ENCODE peak calls at places on chromosomes 4 and X, in seven cellular contexts. C is PC-3; K is GM23338; V is effector memory CD8-positive, alpha-beta T cell; R is upper lobe of left lung; T is A549; H is left cardiac atrium. N is an unnamed sample.

GRCh38 chrX:96183843-96184242 is 500.8 kb upstream of the DIAPH2 start:
- ATAC-seq in C (peak; percentile 50), K (no peak), T (no peak), R (no peak), V (no peak), H (no peak), N (no peak)

GRCh38 chr4:104942990-104943758 is 203.5 kb upstream of the TET2 start:
- ATAC-seq in H (no peak), V (peak; percentile 47), R (no peak), K (no peak), C (no peak), T (no peak), N (peak; percentile 48)

GRCh38 chr4:20639346-20639745 is 60.9 kb upstream of the PACRGL start:
- ATAC-seq in H (no peak), K (no peak), V (no peak), R (no peak), C (peak; percentile 82), T (no peak), N (no peak)

GRCh38 chr4:1239141-1239948 is 9.6 kb downstream of the CTBP1 start:
- ATAC-seq in H (peak; percentile 28), C (no peak), R (no peak), K (no peak), V (no peak), T (no peak), N (peak; percentile 10)

GRCh38 chr4:186012071-186012470 is 56.9 kb upstream of the TLR3 start:
- ATAC-seq in C (no peak), R (no peak), H (no peak), T (no peak), V (no peak), K (no peak), N (no peak)

GRCh38 chr4:39502034-39502658 is 25.1 kb downstream of the UGDH start:
- ATAC-seq in H (no peak), R (peak; percentile 90), C (peak; percentile 57), V (no peak), T (peak; percentile 64), K (no peak), N (no peak)

GRCh38 chr4:153705743-153706468 is 21.8 kb downstream of the TLR2 start:
- ATAC-seq in H (no peak), C (no peak), V (no peak), R (no peak), T (no peak), K (no peak), N (no peak)

GRCh38 chrX:131607796-131608369 is 64.0 kb downstream of the OR13H1 start:
- ATAC-seq in T (no peak), K (no peak), H (no peak), R (no peak), C (no peak), V (no peak), N (no peak)

GRCh38 chr4:7909463-7909862 is 30.2 kb downstream of the AFAP1 start:
- ATAC-seq in C (peak; percentile 51), H (no peak), V (no peak), K (no peak), R (no peak), T (no peak), N (no peak)

GRCh38 chrX:57669961-57670360 is 10.1 kb downstream of the NLRP2B start:
- ATAC-seq in K (no peak), T (no peak), V (no peak), R (no peak), C (no peak), H (no peak), N (no peak)

GRCh38 chr4:42637861-42638260 is 19.0 kb downstream of the ATP8A1 start:
- ATAC-seq in H (no peak), T (no peak), K (no peak), C (no peak), R (no peak), V (no peak), N (no peak)

GRCh38 chrX:19904778-19905367 is 17.5 kb upstream of the SH3KBP1 start:
- ATAC-seq in R (peak; percentile 65), C (peak; percentile 80), K (peak; percentile 74), H (peak; percentile 53), V (peak; percentile 78), T (peak; percentile 88), N (peak; percentile 63)

GRCh38 chrX:149569770-149570169 is 17.5 kb downstream of the MAGEA9B start:
- ATAC-seq in T (no peak), R (no peak), K (no peak), H (no peak), C (no peak), V (no peak), N (no peak)

GRCh38 chr4:1616574-1616964 is 67.5 kb downstream of the FAM53A start:
- ATAC-seq in C (no peak), T (no peak), H (peak; percentile 79), R (no peak), V (no peak), K (no peak), N (no peak)

GRCh38 chrX:427812-428725 is 41.4 kb upstream of the PPP2R3B start:
- ATAC-seq in H (no peak), K (peak; percentile 81), V (no peak), R (peak; percentile 26), T (peak; percentile 68), C (no peak), N (no peak)

GRCh38 chrX:68710870-68711576 is 63.6 kb downstream of the STARD8 start:
- ATAC-seq in C (peak; percentile 94), T (peak; percentile 91), R (peak; percentile 56), K (peak; percentile 86), H (peak; percentile 78), V (no peak), N (peak; percentile 71)

GRCh38 chrX:147898951-147899350 is 12.8 kb upstream of the FMR1 start:
- ATAC-seq in T (no peak), V (no peak), H (no peak), R (no peak), K (no peak), C (no peak), N (no peak)

GRCh38 chrX:13223868-13224555 is 95.8 kb downstream of the ATXN3L start:
- ATAC-seq in T (peak; percentile 95), H (peak; percentile 67), V (peak; percentile 58), C (peak; percentile 96), R (peak; percentile 53), K (no peak), N (peak; percentile 84)

GRCh38 chr4:16233569-16234177 is 7.4 kb upstream of the TAPT1 start:
- ATAC-seq in V (no peak), H (no peak), C (no peak), T (no peak), K (no peak), R (no peak), N (no peak)

GRCh38 chrX:134570509-134570846 is 87.8 kb downstream of the PLAC1 start:
- ATAC-seq in V (no peak), H (no peak), C (no peak), K (peak; percentile 43), T (no peak), R (no peak), N (no peak)

GRCh38 chr4:138307319-138307718 is 65.2 kb upstream of the SLC7A11 start:
- ATAC-seq in V (no peak), K (no peak), C (no peak), H (no peak), R (no peak), T (no peak), N (peak; percentile 66)

GRCh38 chr4:120043828-120044227 is 22.8 kb downstream of the MAD2L1 start:
- ATAC-seq in H (no peak), C (no peak), T (no peak), V (no peak), K (no peak), R (no peak), N (no peak)

GRCh38 chr4:76990288-76991080 is 40.9 kb downstream of the SEPTIN11 start:
- ATAC-seq in R (no peak), K (no peak), T (no peak), C (no peak), V (no peak), H (no peak), N (no peak)

GRCh38 chr4:48629458-48629857 is 139.4 kb downstream of the ZAR1 start:
- ATAC-seq in H (no peak), C (no peak), K (no peak), R (no peak), V (no peak), T (no peak), N (no peak)

GRCh38 chrX:135520022-135520552 is 373 bp upstream of the INTS6L start:
- ATAC-seq in C (no peak), V (no peak), H (no peak), K (no peak), R (no peak), T (no peak), N (no peak)

GRCh38 chrX:148035371-148035770 is 54.2 kb downstream of the FMR1NB start:
- ATAC-seq in K (no peak), R (no peak), T (no peak), C (no peak), H (peak; percentile 92), V (no peak), N (no peak)

GRCh38 chrX:101383679-101384078 is 2.3 kb downstream of the BTK start:
- ATAC-seq in C (no peak), K (no peak), H (no peak), V (no peak), T (no peak), R (no peak), N (no peak)

GRCh38 chr4:71095141-71095939 is 101.9 kb downstream of the DCK start:
- ATAC-seq in K (peak; percentile 23), C (no peak), H (no peak), V (peak; percentile 83), R (no peak), T (no peak), N (no peak)

GRCh38 chr4:182144621-182145359 is 98.4 kb upstream of the TENM3 start:
- ATAC-seq in K (peak; percentile 11), T (peak; percentile 52), H (peak; percentile 36), C (peak; percentile 57), R (no peak), V (no peak), N (peak; percentile 14)

GRCh38 chr4:159126716-159127115 is 23.8 kb downstream of the RAPGEF2 start:
- ATAC-seq in K (no peak), R (no peak), H (no peak), T (no peak), C (no peak), V (peak; percentile 67), N (no peak)

GRCh38 chr4:151961456-151961855 is 200.6 kb upstream of the GATB start:
- ATAC-seq in H (peak; percentile 15), R (no peak), C (no peak), T (no peak), V (no peak), K (no peak), N (no peak)

GRCh38 chr4:76673361-76673760 is 224.6 kb downstream of the SOWAHB start:
- ATAC-seq in C (no peak), K (no peak), T (no peak), R (peak; percentile 62), H (no peak), V (no peak), N (no peak)

GRCh38 chr4:91267543-91267942 is 1036.2 kb upstream of the GRID2 start:
- ATAC-seq in T (no peak), H (no peak), V (no peak), K (no peak), R (no peak), C (no peak), N (no peak)

GRCh38 chr4:26185436-26185835 is 135.4 kb upstream of the RBPJ start:
- ATAC-seq in C (peak; percentile 50), V (no peak), T (no peak), K (no peak), R (no peak), H (no peak), N (no peak)